ENCODE peak calls at places on chromosomes 4 and X, in four cellular contexts. One of them, this sample, is unnamed.

GRCh38 chr4:1593458-1593857 is 90.7 kb downstream of the FAM53A start:
- DNase-seq in kidney epithelial cell: no peak
- DNase-seq in GM06990: no peak
- DNase-seq in lower lobe of right lung: peak; percentile 13
- DNase-seq in this sample: no peak

GRCh38 chr4:39068907-39069306 is 6.9 kb downstream of the KLHL5 start:
- DNase-seq in kidney epithelial cell: no peak
- DNase-seq in GM06990: no peak
- DNase-seq in lower lobe of right lung: no peak
- DNase-seq in this sample: no peak

GRCh38 chr4:77348815-77349214 is 191.8 kb downstream of the CCNG2 start:
- DNase-seq in kidney epithelial cell: no peak
- DNase-seq in GM06990: no peak
- DNase-seq in lower lobe of right lung: no peak
- DNase-seq in this sample: no peak

GRCh38 chr4:184649971-184650855 is 675 bp downstream of the PRIMPOL start:
- DNase-seq in kidney epithelial cell: no peak
- DNase-seq in GM06990: no peak
- DNase-seq in lower lobe of right lung: no peak
- DNase-seq in this sample: no peak

GRCh38 chr4:138834029-138834428 is 181.6 kb upstream of the NOCT start:
- DNase-seq in kidney epithelial cell: peak; percentile 67
- DNase-seq in GM06990: no peak
- DNase-seq in lower lobe of right lung: no peak
- DNase-seq in this sample: no peak

GRCh38 chr4:140019619-140020367 is 134.2 kb downstream of the MAML3 start:
- DNase-seq in kidney epithelial cell: no peak
- DNase-seq in GM06990: no peak
- DNase-seq in lower lobe of right lung: no peak
- DNase-seq in this sample: no peak

GRCh38 chrX:64975491-64975890 is 759 bp downstream of the ZC4H2 start:
- DNase-seq in kidney epithelial cell: no peak
- DNase-seq in GM06990: peak; percentile 12
- DNase-seq in lower lobe of right lung: peak; percentile 47
- DNase-seq in this sample: no peak

GRCh38 chrX:56107320-56107719 is 124.8 kb upstream of the KLF8 start:
- DNase-seq in kidney epithelial cell: no peak
- DNase-seq in GM06990: no peak
- DNase-seq in lower lobe of right lung: no peak
- DNase-seq in this sample: no peak

GRCh38 chr4:176660561-176660960 is 132.2 kb downstream of the VEGFC start:
- DNase-seq in kidney epithelial cell: no peak
- DNase-seq in GM06990: no peak
- DNase-seq in lower lobe of right lung: no peak
- DNase-seq in this sample: no peak

GRCh38 chr4:139735381-139736256 is 70.0 kb downstream of the MGST2 start:
- DNase-seq in kidney epithelial cell: no peak
- DNase-seq in GM06990: no peak
- DNase-seq in lower lobe of right lung: peak; percentile 64
- DNase-seq in this sample: no peak

GRCh38 chrX:29491659-29492058 is 723.7 kb upstream of the MAGEB2 start:
- DNase-seq in kidney epithelial cell: no peak
- DNase-seq in GM06990: no peak
- DNase-seq in lower lobe of right lung: no peak
- DNase-seq in this sample: no peak

GRCh38 chrX:23742174-23742692 is 843 bp downstream of the ACOT9 start:
- DNase-seq in kidney epithelial cell: peak; percentile 37
- DNase-seq in GM06990: peak; percentile 34
- DNase-seq in lower lobe of right lung: no peak
- DNase-seq in this sample: peak; percentile 60

GRCh38 chrX:70970482-70970999 is 39.6 kb upstream of the SLC7A3 start:
- DNase-seq in kidney epithelial cell: no peak
- DNase-seq in GM06990: peak; percentile 2
- DNase-seq in lower lobe of right lung: no peak
- DNase-seq in this sample: no peak

GRCh38 chrX:2823795-2824386 is 4.8 kb upstream of the GYG2 start:
- DNase-seq in kidney epithelial cell: no peak
- DNase-seq in GM06990: no peak
- DNase-seq in lower lobe of right lung: no peak
- DNase-seq in this sample: no peak

GRCh38 chr4:156999175-156999517 is 27.5 kb upstream of the PDGFC start:
- DNase-seq in kidney epithelial cell: peak; percentile 93
- DNase-seq in GM06990: no peak
- DNase-seq in lower lobe of right lung: no peak
- DNase-seq in this sample: peak; percentile 94

GRCh38 chr4:169582706-169583105 is 29.7 kb downstream of the NEK1 start:
- DNase-seq in kidney epithelial cell: no peak
- DNase-seq in GM06990: no peak
- DNase-seq in lower lobe of right lung: no peak
- DNase-seq in this sample: no peak

GRCh38 chrX:12463052-12463451 is 324.8 kb downstream of the FRMPD4 start:
- DNase-seq in kidney epithelial cell: no peak
- DNase-seq in GM06990: no peak
- DNase-seq in lower lobe of right lung: no peak
- DNase-seq in this sample: no peak

GRCh38 chr4:19455850-19456602 is 795.7 kb upstream of the SLIT2 start:
- DNase-seq in kidney epithelial cell: no peak
- DNase-seq in GM06990: no peak
- DNase-seq in lower lobe of right lung: no peak
- DNase-seq in this sample: no peak

GRCh38 chr4:185909959-185910358 is 98.0 kb upstream of the SORBS2 start:
- DNase-seq in kidney epithelial cell: no peak
- DNase-seq in GM06990: no peak
- DNase-seq in lower lobe of right lung: no peak
- DNase-seq in this sample: no peak

GRCh38 chr4:48450740-48451139 is 32.4 kb upstream of the SLC10A4 start:
- DNase-seq in kidney epithelial cell: no peak
- DNase-seq in GM06990: no peak
- DNase-seq in lower lobe of right lung: no peak
- DNase-seq in this sample: no peak

GRCh38 chr4:164937576-164938270 is 39.7 kb downstream of the TRIM61 start:
- DNase-seq in kidney epithelial cell: no peak
- DNase-seq in GM06990: no peak
- DNase-seq in lower lobe of right lung: no peak
- DNase-seq in this sample: no peak

GRCh38 chr4:911871-912490 is 20.1 kb downstream of the GAK start:
- DNase-seq in kidney epithelial cell: no peak
- DNase-seq in GM06990: no peak
- DNase-seq in lower lobe of right lung: peak; percentile 36
- DNase-seq in this sample: no peak

GRCh38 chr4:67103001-67103737 is 442.1 kb downstream of the CENPC start:
- DNase-seq in kidney epithelial cell: no peak
- DNase-seq in GM06990: no peak
- DNase-seq in lower lobe of right lung: no peak
- DNase-seq in this sample: no peak
- TF ChIP-seq CTCF in kidney epithelial cell: no peak
- TF ChIP-seq CTCF in GM06990: no peak
- TF ChIP-seq CTCF in lower lobe of right lung: no peak
- TF ChIP-seq CTCF in this sample: no peak

DNA sequence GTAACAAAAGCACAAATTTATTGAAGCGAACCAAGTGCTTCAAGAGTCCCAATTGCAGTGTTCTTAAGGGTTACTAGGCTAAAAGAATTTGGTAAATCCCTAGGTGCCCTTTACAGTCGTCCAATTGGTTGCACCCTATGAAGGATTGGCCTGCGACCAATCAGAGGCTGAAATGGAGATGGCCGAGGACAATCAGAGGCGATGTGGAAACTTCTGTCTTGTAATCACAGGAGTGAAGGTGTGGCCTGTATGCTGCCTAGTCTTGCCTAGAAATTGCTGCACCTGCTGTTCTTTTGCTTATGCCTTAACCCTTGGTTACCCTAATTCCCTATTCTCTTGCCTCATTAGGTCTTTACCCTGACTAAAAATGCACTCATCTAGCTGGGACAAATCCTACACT is 1.1 kb upstream of the DCK start:
- DNase-seq in kidney epithelial cell: no peak
- DNase-seq in GM06990: no peak
- DNase-seq in lower lobe of right lung: no peak
- DNase-seq in this sample: no peak
- H3K4me3 ChIP-seq in kidney epithelial cell: no peak overlapping the region
- H3K4me3 ChIP-seq in GM06990: peak overlapping the region; percentile 72
- H3K4me3 ChIP-seq in lower lobe of right lung: peak overlapping the region; percentile 92
- H3K4me3 ChIP-seq in this sample: peak overlapping the region; percentile 90

DNA sequence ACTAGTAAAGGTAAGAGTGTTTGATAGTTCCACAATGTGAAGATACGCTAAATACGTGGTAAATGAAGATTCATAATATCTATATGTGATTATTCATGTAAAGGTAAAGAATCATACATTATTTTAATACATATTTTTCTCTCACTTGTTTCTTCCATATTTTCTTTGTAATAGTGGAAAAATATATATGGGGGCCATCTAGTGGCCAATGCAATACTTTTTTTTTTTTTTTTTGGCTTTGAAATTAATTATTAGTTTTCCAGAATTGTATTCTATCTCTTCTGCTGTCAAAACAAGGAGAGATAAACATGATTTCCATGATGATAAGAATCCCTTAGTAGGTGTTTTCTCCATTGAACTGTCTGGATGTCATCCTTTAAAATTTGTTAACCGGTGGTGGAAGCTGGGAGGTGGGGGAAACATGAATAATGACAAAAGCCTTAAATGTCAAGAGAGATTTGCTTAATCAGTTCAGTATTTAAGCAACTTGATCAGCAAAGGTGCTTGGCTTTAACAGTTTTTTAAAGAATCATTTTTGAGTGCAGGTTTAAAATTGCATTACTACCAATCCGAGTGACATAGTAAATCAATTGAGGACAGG is 508.7 kb upstream of the HTR2C start:
- DNase-seq in kidney epithelial cell: no peak
- DNase-seq in GM06990: no peak
- DNase-seq in lower lobe of right lung: no peak
- DNase-seq in this sample: no peak
- TF ChIP-seq CTCF in kidney epithelial cell: peak; percentile 33
- TF ChIP-seq CTCF in GM06990: peak; percentile 32
- TF ChIP-seq CTCF in lower lobe of right lung: peak; percentile 12
- TF ChIP-seq CTCF in this sample: no peak

GRCh38 chrX:125205918-125206665 is 113.6 kb upstream of the TEX13C start:
- DNase-seq in kidney epithelial cell: no peak
- DNase-seq in GM06990: no peak
- DNase-seq in lower lobe of right lung: no peak
- DNase-seq in this sample: no peak

GRCh38 chrX:125205084-125205917 is 114.4 kb upstream of the TEX13C start:
- DNase-seq in kidney epithelial cell: peak; percentile 37
- DNase-seq in GM06990: no peak
- DNase-seq in lower lobe of right lung: peak; percentile 37
- DNase-seq in this sample: no peak

GRCh38 chrX:125203379-125203736 is 116.3 kb upstream of the TEX13C start:
- DNase-seq in kidney epithelial cell: no peak
- DNase-seq in GM06990: no peak
- DNase-seq in lower lobe of right lung: no peak
- DNase-seq in this sample: no peak

GRCh38 chrX:125202486-125203378 is 116.9 kb upstream of the TEX13C start:
- DNase-seq in kidney epithelial cell: no peak
- DNase-seq in GM06990: no peak
- DNase-seq in lower lobe of right lung: no peak
- DNase-seq in this sample: no peak

GRCh38 chrX:125203737-125204578 is 115.7 kb upstream of the TEX13C start:
- DNase-seq in kidney epithelial cell: peak; percentile 23
- DNase-seq in GM06990: no peak
- DNase-seq in lower lobe of right lung: peak; percentile 41
- DNase-seq in this sample: no peak
- H3K4me3 ChIP-seq in kidney epithelial cell: peak overlapping the region; percentile 40
- H3K4me3 ChIP-seq in GM06990: no peak overlapping the region
- H3K4me3 ChIP-seq in lower lobe of right lung: peak overlapping the region; percentile 42
- H3K4me3 ChIP-seq in this sample: no peak overlapping the region

DNA sequence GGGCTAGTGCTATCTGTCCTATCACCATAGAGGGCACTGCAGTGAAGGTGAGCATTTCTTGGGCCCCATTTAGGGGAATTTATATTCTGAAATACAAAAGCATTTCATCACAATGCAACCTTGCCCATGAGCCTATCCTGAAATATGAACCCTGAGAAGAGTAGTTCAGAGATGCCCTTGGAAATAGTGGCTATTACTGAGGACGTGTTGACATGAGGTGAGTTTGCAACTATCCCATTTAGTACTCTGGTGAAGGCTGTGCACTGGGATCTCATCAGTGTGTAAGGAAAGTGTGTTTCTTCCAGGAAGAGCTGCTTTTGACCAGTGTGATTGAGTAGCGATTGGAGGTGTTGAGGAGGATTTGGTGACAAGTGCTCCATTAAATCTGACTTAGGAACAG is 149.3 kb upstream of the EOLA2 start:
- DNase-seq in kidney epithelial cell: no peak
- DNase-seq in GM06990: no peak
- DNase-seq in lower lobe of right lung: no peak
- DNase-seq in this sample: no peak
- TF ChIP-seq CTCF in kidney epithelial cell: no peak
- TF ChIP-seq CTCF in GM06990: no peak
- TF ChIP-seq CTCF in lower lobe of right lung: no peak
- TF ChIP-seq CTCF in this sample: no peak

DNA sequence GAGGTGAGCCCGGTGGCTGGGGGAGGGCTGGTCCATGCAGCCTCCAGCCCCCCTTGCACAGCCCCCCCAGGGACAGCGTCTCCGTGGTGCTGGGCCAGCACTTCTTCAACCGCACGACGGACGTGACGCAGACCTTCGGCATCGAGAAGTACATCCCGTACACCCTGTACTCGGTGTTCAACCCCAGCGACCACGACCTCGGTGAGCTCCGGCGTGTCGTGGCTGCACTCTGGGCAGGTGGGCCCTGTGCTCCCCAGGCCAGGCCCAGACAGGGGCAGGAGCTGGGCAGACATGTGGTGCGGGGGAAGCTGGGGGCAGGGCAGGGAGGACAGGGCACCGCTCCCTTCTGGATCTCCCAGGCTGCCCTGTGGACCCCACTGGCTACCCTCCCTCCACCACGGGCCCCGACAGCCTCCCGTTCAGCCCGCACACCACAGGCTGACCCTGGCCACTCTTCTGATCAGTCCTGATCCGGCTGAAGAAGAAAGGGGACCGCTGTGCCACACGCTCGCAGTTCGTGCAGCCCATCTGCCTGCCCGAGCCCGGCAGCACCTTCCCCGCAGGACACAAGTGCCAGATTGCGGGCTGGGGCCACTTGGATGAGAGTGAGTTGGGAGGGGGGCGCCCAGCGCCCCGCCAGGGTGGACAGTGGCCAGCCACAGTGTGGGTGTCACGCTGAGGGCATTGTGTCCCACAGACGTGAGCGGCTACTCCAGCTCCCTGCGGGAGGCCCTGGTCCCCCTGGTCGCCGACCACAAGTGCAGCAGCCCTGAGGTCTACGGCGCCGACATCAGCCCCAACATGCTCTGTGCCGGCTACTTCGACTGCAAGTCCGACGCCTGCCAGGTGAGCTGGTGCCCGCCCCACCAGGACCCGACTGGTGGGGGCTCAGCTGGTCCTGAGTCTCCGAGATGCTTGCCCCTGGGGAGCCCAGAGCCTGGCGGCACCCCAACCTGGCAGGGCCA is 5.9 kb downstream of the HGFAC start:
- DNase-seq in kidney epithelial cell: no peak
- DNase-seq in GM06990: no peak
- DNase-seq in lower lobe of right lung: no peak
- DNase-seq in this sample: no peak
- H3K4me3 ChIP-seq in kidney epithelial cell: no peak overlapping the region
- H3K4me3 ChIP-seq in GM06990: no peak overlapping the region
- H3K4me3 ChIP-seq in lower lobe of right lung: no peak overlapping the region
- H3K4me3 ChIP-seq in this sample: no peak overlapping the region

GRCh38 chr4:68077301-68077700 is 52.4 kb downstream of the TMPRSS11F start:
- DNase-seq in kidney epithelial cell: no peak
- DNase-seq in GM06990: no peak
- DNase-seq in lower lobe of right lung: no peak
- DNase-seq in this sample: no peak
- TF ChIP-seq CTCF in kidney epithelial cell: no peak
- TF ChIP-seq CTCF in GM06990: no peak
- TF ChIP-seq CTCF in lower lobe of right lung: no peak
- TF ChIP-seq CTCF in this sample: no peak

This sample was measured in AG04449.